ENCODE peak calls at places on chromosome 15, in four cellular contexts. T is lower lobe of right lung; Z is CD4-positive, alpha-beta T cell; E is mucosa of descending colon. F is an unnamed sample.

GRCh38 chr15:51889486-51889885 is 60.0 kb downstream of the TMOD3 start:
- ATAC-seq in E (no peak), T (no peak), Z (no peak), F (no peak)

GRCh38 chr15:89002830-89003229 is 85.4 kb upstream of the ABHD2 start:
- ATAC-seq in T (no peak), Z (no peak), E (no peak), F (no peak)

GRCh38 chr15:55434989-55435825 is 26.9 kb downstream of the PIERCE2 start:
- ATAC-seq in E (peak), Z (peak), T (peak), F (no peak)

GRCh38 chr15:42364529-42364928 is 5.2 kb downstream of the CAPN3 start:
- ATAC-seq in E (no peak), T (no peak), Z (no peak), F (no peak)

GRCh38 chr15:89489376-89489775 is 7.0 kb downstream of the RHCG start:
- ATAC-seq in E (no peak), T (no peak), Z (no peak), F (no peak)

GRCh38 chr15:24752354-24752753 is 76.8 kb downstream of the NPAP1 start:
- ATAC-seq in E (no peak), T (no peak), Z (no peak), F (no peak)

GRCh38 chr15:58546635-58547627 is 115.1 kb downstream of the LIPC start:
- ATAC-seq in E (peak), Z (no peak), T (peak), F (peak)

GRCh38 chr15:66456211-66456610 is 41.4 kb downstream of the SNAPC5 start:
- ATAC-seq in T (no peak), E (no peak), Z (no peak), F (no peak)

GRCh38 chr15:85047271-85047948 is 65.8 kb downstream of the PDE8A start:
- ATAC-seq in Z (peak), E (peak), T (peak), F (peak)

GRCh38 chr15:50127255-50127777 is 8.3 kb upstream of the ATP8B4 start:
- ATAC-seq in T (no peak), Z (no peak), E (no peak), F (no peak)

GRCh38 chr15:89412906-89413411 is 78.3 kb upstream of the POLG start:
- ATAC-seq in E (no peak), Z (no peak), T (no peak), F (no peak)

GRCh38 chr15:33460166-33460805 is 149.5 kb downstream of the RYR3 start:
- ATAC-seq in T (no peak), Z (no peak), E (no peak), F (no peak)

GRCh38 chr15:72229947-72230196 is 1.1 kb downstream of the PKM start:
- ATAC-seq in Z (no peak), T (no peak), E (peak), F (no peak)

GRCh38 chr15:79339588-79340314 is 28.8 kb downstream of the TMED3 start:
- ATAC-seq in E (peak), Z (no peak), T (no peak), F (no peak)

GRCh38 chr15:65951007-65951406 is 81.7 kb downstream of the RAB11A start:
- ATAC-seq in T (no peak), Z (no peak), E (no peak), F (no peak)

DNA sequence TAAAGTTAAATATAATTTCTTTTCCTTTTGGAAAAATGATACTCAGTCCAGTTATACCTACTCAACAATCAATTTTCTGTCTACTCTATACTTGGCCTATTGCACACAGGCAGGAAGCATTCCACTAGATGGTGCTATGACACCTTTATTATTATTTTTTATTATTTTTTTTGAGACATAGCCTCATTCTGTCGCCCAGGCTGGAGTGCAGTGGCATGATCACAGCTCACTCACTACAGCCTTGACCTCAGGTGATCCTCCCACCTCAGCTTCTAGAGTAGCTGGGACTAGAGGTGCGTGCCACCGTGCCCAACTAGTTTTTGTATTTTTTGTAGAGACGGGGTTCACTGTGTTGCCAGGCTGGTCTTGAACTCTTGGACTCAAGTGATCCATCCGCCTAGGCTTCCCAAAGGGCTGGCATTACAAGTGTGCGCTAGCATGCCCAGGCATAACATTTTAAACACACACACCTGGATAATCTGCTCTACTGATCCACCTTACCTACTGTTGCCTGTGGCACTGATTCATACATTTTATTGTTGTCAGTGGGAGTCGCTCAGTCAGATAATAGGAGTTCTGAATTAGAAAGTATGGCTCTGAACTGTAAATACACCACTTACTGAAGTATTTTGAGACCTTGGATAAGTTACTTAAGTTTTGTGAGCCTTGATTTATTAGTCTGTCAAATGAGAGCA is 56.2 kb downstream of the EIF3J start:
- ATAC-seq in Z (peak), T (no peak), E (peak), F (no peak)
- TF ChIP-seq CTCF in Z (peak), T (peak), E (no peak), F (no peak)

DNA sequence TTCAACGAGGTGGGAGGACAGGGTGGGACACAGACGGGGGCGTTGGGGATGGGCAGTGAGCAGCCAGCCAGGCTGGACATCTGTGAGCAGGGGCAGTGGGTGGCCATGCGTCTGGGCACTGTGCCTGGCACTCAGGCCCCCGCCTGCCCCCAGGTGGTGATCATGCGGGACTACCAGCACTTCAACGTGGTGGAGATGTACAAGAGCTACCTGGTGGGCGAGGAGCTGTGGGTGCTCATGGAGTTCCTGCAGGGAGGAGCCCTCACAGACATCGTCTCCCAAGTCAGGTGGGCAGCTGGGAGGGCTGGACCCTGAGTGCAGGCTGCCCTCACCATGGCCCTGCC is 10.2 kb downstream of the ANKRD63 start:
- ATAC-seq in Z (peak), E (peak), T (no peak), F (no peak)
- TF ChIP-seq CTCF in Z (no peak), E (no peak), T (no peak), F (no peak)

DNA sequence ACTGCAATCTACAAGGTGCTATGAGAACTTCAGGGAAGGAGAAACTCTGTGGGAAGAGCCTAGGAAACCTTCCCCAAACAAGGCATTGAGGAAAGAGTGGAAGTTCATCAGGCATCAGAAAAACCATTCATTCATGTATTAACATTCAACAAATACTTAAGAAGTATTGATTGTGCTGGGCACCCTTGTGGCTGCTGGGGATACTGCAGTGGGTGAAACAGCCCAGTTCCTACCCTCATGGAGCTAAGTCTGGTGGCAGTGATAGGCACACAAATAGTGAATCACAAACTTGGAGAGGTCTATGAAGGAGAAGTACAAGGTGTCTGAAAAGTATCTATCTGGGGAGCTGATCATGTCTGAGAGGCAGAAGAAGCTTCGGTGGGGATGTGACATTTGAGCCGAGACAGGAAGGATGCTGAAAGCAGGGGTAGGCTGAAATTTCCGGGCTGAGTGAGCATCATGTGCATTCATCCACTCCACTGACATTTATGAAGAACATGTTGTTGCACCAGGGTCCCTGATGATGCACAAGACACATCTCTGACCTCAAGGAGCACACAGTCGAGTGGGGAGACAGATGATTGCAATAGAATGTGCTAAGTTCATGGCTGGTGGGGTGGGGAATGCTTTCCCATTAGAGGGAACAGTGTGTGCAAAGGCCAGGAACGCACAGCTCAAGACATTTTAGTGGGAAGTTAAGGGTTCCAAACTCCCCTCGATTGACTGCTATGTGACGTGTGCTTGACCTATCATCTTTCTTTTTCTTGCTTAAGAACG is 309.0 kb upstream of the ICE2 start:
- ATAC-seq in T (peak), Z (peak), E (peak), F (no peak)
- TF ChIP-seq CTCF in T (peak), Z (peak), E (no peak), F (no peak)

GRCh38 chr15:29090617-29091466 is 178.8 kb downstream of the NSMCE3 start:
- ATAC-seq in E (peak), T (peak), Z (peak), F (no peak)

GRCh38 chr15:29088666-29089065 is 181.0 kb downstream of the NSMCE3 start:
- ATAC-seq in E (no peak), Z (no peak), T (no peak), F (no peak)

GRCh38 chr15:29091666-29092065 is 178.0 kb downstream of the NSMCE3 start:
- ATAC-seq in E (no peak), T (no peak), Z (no peak), F (no peak)

GRCh38 chr15:29087521-29088285 is 181.9 kb downstream of the NSMCE3 start:
- ATAC-seq in E (no peak), T (no peak), Z (no peak), F (no peak)

GRCh38 chr15:29089731-29090616 is 179.6 kb downstream of the NSMCE3 start:
- ATAC-seq in T (peak), Z (peak), E (no peak), F (no peak)
- TF ChIP-seq CTCF in T (no peak), Z (no peak), E (no peak), F (no peak)

DNA sequence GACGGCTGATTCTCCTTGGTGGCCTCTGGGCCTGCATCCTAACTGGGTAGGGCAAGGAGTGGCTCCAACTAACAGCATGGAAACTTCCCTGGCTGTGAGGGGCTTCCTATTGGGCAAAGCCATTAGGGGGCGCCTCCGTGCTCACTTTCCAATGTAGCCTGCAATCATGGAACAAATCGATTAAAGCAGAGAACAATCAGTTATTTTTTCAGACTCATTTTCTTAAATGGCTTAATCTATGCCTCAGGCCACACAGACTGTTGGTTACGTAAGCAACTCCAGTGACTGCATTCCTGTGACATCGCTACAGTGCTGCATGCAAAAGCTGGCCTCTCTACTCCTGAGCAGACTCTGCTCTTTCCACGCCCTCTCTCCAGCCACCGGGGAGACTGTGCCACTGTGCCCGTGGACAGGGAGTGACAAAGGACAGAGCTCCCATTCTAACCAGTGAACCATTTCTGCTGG is 278.9 kb downstream of the KLF13 start:
- ATAC-seq in T (peak), Z (no peak), E (peak), F (no peak)
- TF ChIP-seq CTCF in T (no peak), Z (no peak), E (no peak), F (no peak)

GRCh38 chr15:80584561-80584964 is 110.5 kb upstream of the ABHD17C start:
- ATAC-seq in E (no peak), Z (no peak), T (no peak), F (no peak)

GRCh38 chr15:80587007-80587406 is 108.1 kb upstream of the ABHD17C start:
- ATAC-seq in Z (no peak), E (no peak), T (no peak), F (no peak)

GRCh38 chr15:80584973-80585372 is 110.1 kb upstream of the ABHD17C start:
- ATAC-seq in E (no peak), T (no peak), Z (no peak), F (no peak)

GRCh38 chr15:80586141-80586540 is 109.0 kb upstream of the ABHD17C start:
- ATAC-seq in E (no peak), T (no peak), Z (no peak), F (no peak)

GRCh38 chr15:80585544-80586018 is 109.5 kb upstream of the ABHD17C start:
- ATAC-seq in E (peak), Z (no peak), T (no peak), F (no peak)
- TF ChIP-seq CTCF in E (no peak), Z (no peak), T (no peak), F (no peak)

DNA sequence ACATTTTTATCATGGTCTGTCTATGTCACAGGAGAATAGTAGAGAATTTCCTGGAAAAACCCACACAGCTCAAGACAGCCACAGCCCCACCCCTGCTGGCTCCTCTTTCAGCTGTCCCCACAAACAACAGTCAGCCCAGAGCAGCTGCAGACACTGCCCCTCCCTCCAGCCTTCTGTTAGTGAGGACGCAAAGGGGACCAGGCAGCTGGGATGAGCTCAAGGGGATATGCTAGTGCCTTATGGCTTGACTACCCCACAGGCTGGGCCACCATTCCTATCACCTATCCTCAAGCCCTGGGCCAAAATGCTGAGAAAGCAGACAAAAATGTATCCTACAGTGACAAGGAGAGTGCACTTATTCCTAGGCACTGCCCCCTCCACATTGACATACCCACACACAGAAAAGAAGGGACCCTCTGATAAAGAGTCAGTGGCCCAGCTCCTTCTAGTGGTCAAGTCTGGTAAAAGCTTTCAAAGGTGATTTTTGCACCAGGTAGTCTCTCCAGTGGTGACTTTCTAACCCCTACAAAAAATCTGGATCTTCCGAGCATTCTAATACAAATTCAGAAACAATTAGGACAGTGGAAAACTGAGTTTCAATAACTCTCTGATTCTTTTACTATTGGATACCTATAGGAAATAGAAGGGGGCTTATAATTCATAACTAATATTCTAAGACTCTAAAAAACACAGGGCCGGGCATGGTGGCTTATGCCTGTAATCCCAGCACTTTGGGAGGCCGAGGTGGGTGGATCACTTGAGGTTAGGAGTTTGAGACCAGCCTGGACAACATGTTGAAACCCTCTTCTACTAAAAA is 3.0 kb upstream of the MAP1A start:
- ATAC-seq in E (no peak), T (no peak), Z (no peak), F (no peak)
- TF ChIP-seq CTCF in E (no peak), T (peak), Z (peak), F (no peak)

F was measured in gastroesophageal sphincter.